ENCODE peak calls at places on chromosomes 1 and 21, in four cellular contexts. One of them, this sample, is unnamed.

GRCh38 chr1:116266864-116267212 is 106.2 kb upstream of the ATP1A1 start:
- DNase-seq in B cell: no peak
- DNase-seq in ecto neural progenitor cell: no peak
- DNase-seq in left ventricle myocardium inferior: no peak
- DNase-seq in this sample: no peak

GRCh38 chr1:41371630-41372599 is 10.7 kb downstream of the FOXO6 start:
- DNase-seq in left ventricle myocardium inferior: no peak
- DNase-seq in ecto neural progenitor cell: peak; percentile 90
- DNase-seq in B cell: no peak
- DNase-seq in this sample: peak; percentile 69

GRCh38 chr1:200381256-200381980 is 28.4 kb downstream of the ZNF281 start:
- DNase-seq in ecto neural progenitor cell: no peak
- DNase-seq in left ventricle myocardium inferior: no peak
- DNase-seq in B cell: no peak
- DNase-seq in this sample: no peak

GRCh38 chr1:26181586-26182371 is 4.5 kb downstream of the CNKSR1 start:
- DNase-seq in B cell: no peak
- DNase-seq in left ventricle myocardium inferior: no peak
- DNase-seq in ecto neural progenitor cell: no peak
- DNase-seq in this sample: no peak

GRCh38 chr1:217048104-217048707 is 325.0 kb upstream of the ESRRG start:
- DNase-seq in left ventricle myocardium inferior: no peak
- DNase-seq in ecto neural progenitor cell: peak; percentile 57
- DNase-seq in B cell: no peak
- DNase-seq in this sample: no peak

GRCh38 chr1:15420853-15421465 is 11.3 kb downstream of the EFHD2 start:
- DNase-seq in ecto neural progenitor cell: no peak
- DNase-seq in B cell: no peak
- DNase-seq in left ventricle myocardium inferior: no peak
- DNase-seq in this sample: no peak

GRCh38 chr1:234879157-234880080 is 249.2 kb downstream of the TOMM20 start:
- DNase-seq in B cell: no peak
- DNase-seq in ecto neural progenitor cell: no peak
- DNase-seq in left ventricle myocardium inferior: no peak
- DNase-seq in this sample: no peak

GRCh38 chr21:38504056-38504455 is 5.8 kb upstream of the ERG start:
- DNase-seq in ecto neural progenitor cell: no peak
- DNase-seq in B cell: no peak
- DNase-seq in left ventricle myocardium inferior: no peak
- DNase-seq in this sample: no peak

GRCh38 chr1:24364975-24365678 is 46.0 kb downstream of the GRHL3 start:
- DNase-seq in left ventricle myocardium inferior: no peak
- DNase-seq in ecto neural progenitor cell: no peak
- DNase-seq in B cell: no peak
- DNase-seq in this sample: no peak

GRCh38 chr1:232978091-232978634 is 27.8 kb downstream of the NTPCR start:
- DNase-seq in left ventricle myocardium inferior: no peak
- DNase-seq in B cell: no peak
- DNase-seq in ecto neural progenitor cell: no peak
- DNase-seq in this sample: no peak

GRCh38 chr1:98940680-98941079 is 64.0 kb downstream of the PLPPR5 start:
- DNase-seq in B cell: no peak
- DNase-seq in ecto neural progenitor cell: no peak
- DNase-seq in left ventricle myocardium inferior: no peak
- DNase-seq in this sample: no peak

GRCh38 chr1:52460686-52461085 is 56.3 kb downstream of the PRPF38A start:
- DNase-seq in left ventricle myocardium inferior: no peak
- DNase-seq in ecto neural progenitor cell: no peak
- DNase-seq in B cell: no peak
- DNase-seq in this sample: no peak

GRCh38 chr21:38766987-38767722 is 38.6 kb upstream of the ETS2 start:
- DNase-seq in left ventricle myocardium inferior: no peak
- DNase-seq in ecto neural progenitor cell: no peak
- DNase-seq in B cell: peak; percentile 66
- DNase-seq in this sample: no peak

GRCh38 chr1:218164111-218164929 is 120.8 kb upstream of the RRP15 start:
- DNase-seq in left ventricle myocardium inferior: peak; percentile 28
- DNase-seq in ecto neural progenitor cell: peak; percentile 87
- DNase-seq in B cell: no peak
- DNase-seq in this sample: peak; percentile 46

GRCh38 chr21:31132574-31133242 is 94.4 kb upstream of the KRTAP19-8 start:
- DNase-seq in ecto neural progenitor cell: no peak
- DNase-seq in left ventricle myocardium inferior: no peak
- DNase-seq in B cell: no peak
- DNase-seq in this sample: no peak

GRCh38 chr1:40820251-40820797 is 36.7 kb downstream of the KCNQ4 start:
- DNase-seq in ecto neural progenitor cell: no peak
- DNase-seq in B cell: no peak
- DNase-seq in left ventricle myocardium inferior: no peak
- DNase-seq in this sample: no peak

GRCh38 chr1:155022927-155023236 is 10.7 kb downstream of the DCST2 start:
- DNase-seq in ecto neural progenitor cell: no peak
- DNase-seq in left ventricle myocardium inferior: no peak
- DNase-seq in B cell: no peak
- DNase-seq in this sample: no peak

GRCh38 chr1:14894811-14895524 is 258.6 kb upstream of the TMEM51 start:
- DNase-seq in left ventricle myocardium inferior: no peak
- DNase-seq in B cell: no peak
- DNase-seq in ecto neural progenitor cell: no peak
- DNase-seq in this sample: no peak

GRCh38 chr1:36941579-36941978 is 92.7 kb downstream of the GRIK3 start:
- DNase-seq in left ventricle myocardium inferior: no peak
- DNase-seq in B cell: no peak
- DNase-seq in ecto neural progenitor cell: no peak
- DNase-seq in this sample: no peak